ENCODE peak calls at places on chromosomes 11 and 22, in ten cellular contexts. U is left ventricle myocardium inferior; L is fibroblast of lung; H is neural progenitor cell; F is thoracic aorta; Y is cardiac muscle cell; D is CD8-positive, alpha-beta T cell; G is upper lobe of right lung; S is mucosa of descending colon; R is heart right ventricle. O is an unnamed sample.

GRCh38 chr22:27247691-27248434 is 553.7 kb downstream of the MN1 start:
- DNase-seq in U (no peak), L (peak; percentile 70), H (no peak), F (no peak), Y (peak; percentile 95), D (no peak), G (no peak), S (peak; percentile 13), R (peak; percentile 64), O (no peak)

GRCh38 chr11:116375221-116375620 is 397.6 kb downstream of the BUD13 start:
- DNase-seq in U (no peak), L (no peak), H (no peak), F (no peak), Y (no peak), D (no peak), G (no peak), S (no peak), R (no peak), O (no peak)

GRCh38 chr11:34284836-34285235 is 73.0 kb downstream of the ABTB2 start:
- DNase-seq in U (no peak), L (no peak), H (peak; percentile 33), F (no peak), Y (no peak), D (no peak), G (no peak), S (no peak), R (no peak), O (no peak)

GRCh38 chr22:42649261-42650056 is at the start of gene CYB5R3:
- DNase-seq in U (peak; percentile 89), L (peak; percentile 82), H (peak; percentile 93), F (no peak), Y (peak; percentile 92), D (peak; percentile 71), G (peak; percentile 93), S (peak; percentile 85), R (peak; percentile 88), O (peak; percentile 95)

GRCh38 chr11:12195773-12196172 is 85.4 kb downstream of the MICAL2 start:
- DNase-seq in U (no peak), L (no peak), H (no peak), F (no peak), Y (no peak), D (peak; percentile 51), G (no peak), S (no peak), R (no peak), O (no peak)

GRCh38 chr22:22486132-22486899 is 22.2 kb downstream of the ZNF280B start:
- DNase-seq in U (no peak), L (no peak), H (no peak), F (no peak), Y (no peak), D (no peak), G (no peak), S (no peak), R (no peak), O (no peak)

GRCh38 chr11:32297629-32298028 is 137.7 kb downstream of the WT1 start:
- DNase-seq in U (no peak), L (peak; percentile 23), H (peak; percentile 4), F (no peak), Y (peak; percentile 80), D (no peak), G (no peak), S (no peak), R (no peak), O (no peak)

GRCh38 chr11:119153049-119153818 is 4.4 kb downstream of the ABCG4 start:
- DNase-seq in U (no peak), L (no peak), H (peak; percentile 36), F (no peak), Y (no peak), D (no peak), G (no peak), S (no peak), R (no peak), O (no peak)

GRCh38 chr22:22593964-22594656 is 35.0 kb upstream of the PRAME start:
- DNase-seq in U (no peak), L (peak; percentile 22), H (peak; percentile 75), F (no peak), Y (peak; percentile 68), D (peak; percentile 46), G (no peak), S (peak; percentile 60), R (no peak), O (no peak)

GRCh38 chr11:18853086-18853720 is 61.6 kb upstream of the PTPN5 start:
- DNase-seq in U (no peak), L (peak; percentile 32), H (peak; percentile 69), F (no peak), Y (peak; percentile 29), D (no peak), G (no peak), S (peak; percentile 3), R (no peak), O (no peak)

GRCh38 chr11:17015639-17016125 is 1.5 kb upstream of the PLEKHA7 start:
- DNase-seq in U (peak; percentile 24), L (peak; percentile 9), H (no peak), F (no peak), Y (peak; percentile 24), D (no peak), G (no peak), S (peak; percentile 66), R (peak; percentile 25), O (no peak)
- H3K4me3 ChIP-seq in U (no peak overlapping the region), L (no peak overlapping the region), H (peak overlapping the region; percentile 92), F (no peak overlapping the region), Y (no peak overlapping the region), D (no peak overlapping the region), G (no peak overlapping the region), S (no peak overlapping the region), R (no peak overlapping the region), O (no peak overlapping the region)

DNA sequence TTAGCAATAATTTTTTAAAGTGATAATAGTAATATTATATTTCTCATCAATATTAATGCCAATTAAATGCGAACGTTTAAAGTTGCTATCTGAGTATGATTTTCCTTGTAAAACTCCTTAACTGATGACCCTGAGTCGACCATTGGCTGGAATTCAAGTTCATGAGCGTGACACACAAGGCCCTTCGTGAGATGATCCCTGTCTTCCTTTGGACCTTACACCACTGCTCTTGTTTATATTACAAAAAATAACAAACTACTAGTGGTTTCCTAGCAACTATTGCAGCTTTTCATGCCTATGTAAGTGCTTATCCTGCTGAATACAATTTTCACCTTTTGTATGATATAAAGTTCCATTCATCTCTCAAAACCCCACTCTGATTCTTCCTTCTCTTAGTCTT is 752.9 kb downstream of the CNTN5 start:
- DNase-seq in U (no peak), L (peak; percentile 3), H (no peak), F (no peak), Y (peak; percentile 3), D (no peak), G (no peak), S (no peak), R (no peak), O (no peak)
- H3K9me3 ChIP-seq in U (peaks cover 5% of the 10 kb centered on the region), L (no peaks in the 10 kb centered on the region), H (no peaks in the 10 kb centered on the region), F (no peaks in the 10 kb centered on the region), Y (no peaks in the 10 kb centered on the region), D (no peaks in the 10 kb centered on the region), G (no peaks in the 10 kb centered on the region), S (no peaks in the 10 kb centered on the region), R (no peaks in the 10 kb centered on the region), O (no peaks in the 10 kb centered on the region)

DNA sequence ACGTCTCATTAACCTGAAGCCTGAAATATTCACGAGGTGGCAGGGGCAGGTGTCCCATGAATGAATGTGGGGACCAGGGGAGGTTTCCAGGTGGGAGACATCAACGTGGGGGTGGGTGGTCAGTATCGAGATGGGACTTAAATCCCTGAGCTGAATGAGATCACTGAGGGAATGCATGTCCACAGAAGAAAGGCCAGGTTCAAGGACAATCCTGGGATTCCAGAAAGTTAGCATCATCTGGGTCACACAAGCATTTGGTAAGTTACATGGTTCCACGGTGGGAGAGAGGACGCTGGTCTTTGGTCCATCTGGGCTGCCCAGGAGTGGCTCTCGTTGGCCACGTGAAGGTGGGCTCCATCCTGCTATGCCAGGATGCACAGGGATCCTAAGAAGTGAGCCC is 22.7 kb upstream of the CCND1 start:
- DNase-seq in U (no peak), L (no peak), H (no peak), F (no peak), Y (no peak), D (no peak), G (no peak), S (no peak), R (no peak), O (no peak)
- H3K4me1 ChIP-seq in U (no peaks in the 10 kb centered on the region), L (no peaks in the 10 kb centered on the region), H (peaks cover 8% of the 10 kb centered on the region), F (no peaks in the 10 kb centered on the region), Y (no peaks in the 10 kb centered on the region), D (no peaks in the 10 kb centered on the region), G (no peaks in the 10 kb centered on the region), S (no peaks in the 10 kb centered on the region), R (no peaks in the 10 kb centered on the region), O (no peaks in the 10 kb centered on the region)

GRCh38 chr22:44523981-44524759 is 26.1 kb upstream of the RTL6 start:
- DNase-seq in U (peak; percentile 47), L (peak; percentile 94), H (no peak), F (no peak), Y (peak; percentile 98), D (no peak), G (no peak), S (peak; percentile 48), R (no peak), O (no peak)

GRCh38 chr22:44519895-44520294 is 21.9 kb upstream of the RTL6 start:
- DNase-seq in U (peak; percentile 62), L (no peak), H (no peak), F (no peak), Y (no peak), D (no peak), G (no peak), S (no peak), R (peak; percentile 75), O (no peak)

GRCh38 chr22:44520695-44521094 is 22.7 kb upstream of the RTL6 start:
- DNase-seq in U (no peak), L (peak; percentile 73), H (no peak), F (no peak), Y (no peak), D (no peak), G (no peak), S (no peak), R (no peak), O (no peak)

GRCh38 chr22:44522526-44523170 is 24.6 kb upstream of the RTL6 start:
- DNase-seq in U (no peak), L (no peak), H (no peak), F (no peak), Y (no peak), D (no peak), G (no peak), S (no peak), R (no peak), O (no peak)

GRCh38 chr22:44521326-44521725 is 23.3 kb upstream of the RTL6 start:
- DNase-seq in U (no peak), L (peak; percentile 20), H (no peak), F (no peak), Y (no peak), D (no peak), G (no peak), S (no peak), R (no peak), O (peak; percentile 29)
- H3K4me3 ChIP-seq in U (no peak overlapping the region), L (no peak overlapping the region), H (no peak overlapping the region), F (no peak overlapping the region), Y (no peak overlapping the region), D (no peak overlapping the region), G (no peak overlapping the region), S (no peak overlapping the region), R (no peak overlapping the region), O (no peak overlapping the region)

DNA sequence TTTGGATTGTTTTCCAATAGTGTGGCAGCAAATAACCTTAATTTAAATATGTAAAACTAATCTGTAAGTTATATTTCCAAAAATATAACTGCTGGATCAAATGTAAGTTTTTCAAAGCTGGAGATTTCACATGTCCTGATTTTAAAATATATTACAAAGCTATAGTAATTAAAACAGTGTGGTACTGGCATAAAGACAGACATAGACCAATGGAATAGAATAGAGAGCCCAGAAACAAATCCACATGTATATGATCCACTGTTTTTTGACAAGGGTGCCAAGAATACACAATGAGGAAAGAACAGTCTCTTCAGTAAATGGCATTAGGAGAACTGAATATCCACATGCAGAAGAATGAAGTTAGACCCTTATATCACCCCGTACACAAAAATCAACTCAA is 4.0 kb downstream of the OR4X2 start:
- DNase-seq in U (no peak), L (no peak), H (no peak), F (no peak), Y (no peak), D (no peak), G (no peak), S (no peak), R (no peak), O (no peak)
- H3K9me3 ChIP-seq in U (peaks cover 67% of the 10 kb centered on the region), L (no peaks in the 10 kb centered on the region), H (peaks cover 40% of the 10 kb centered on the region), F (peaks cover 14% of the 10 kb centered on the region), Y (peaks cover 2% of the 10 kb centered on the region), D (no peaks in the 10 kb centered on the region), G (peaks cover 12% of the 10 kb centered on the region), S (peaks cover 13% of the 10 kb centered on the region), R (peaks cover 55% of the 10 kb centered on the region), O (peaks cover 22% of the 10 kb centered on the region)